ENCODE peak calls at places on chromosomes 1 and 21, in ten cellular contexts. Z is immature natural killer cell; X is stimulated activated CD8-positive, alpha-beta memory T cell treated with anti-CD3 and anti-CD28 coated beads, Interleukin-4, amount 100 ng/mL, for 24 hours; E is HFFc6; F is endodermal cell; M is astrocyte of the spinal cord; P is activated CD4-positive, alpha-beta T cell treated with anti-CD3 and anti-CD28 coated beads, Interleukin-2, amount 50 U/mL, for 1 hour; A is left cardiac atrium; J is tibial nerve; N is activated B cell treated with CpG ODN at 0.5 μM for 24 hours. R is an unnamed sample.
A peak's percentile ranks its signal among the peaks of the same experiment; 100 is the strongest.

GRCh38 chr1:22122273-22123070 is 20.4 kb downstream of the WNT4 start:
- DNase-seq in Z (no peak), X (no peak), N (no peak), A (no peak), M (no peak), J (no peak), E (no peak), P (no peak), F (no peak), R (no peak)

GRCh38 chr1:30315185-30315960 is 408.0 kb downstream of the MATN1 start:
- DNase-seq in Z (no peak), X (no peak), E (no peak), M (no peak), P (no peak), J (no peak), N (no peak), A (no peak), F (no peak), R (no peak)

GRCh38 chr1:33300673-33301072 is 20.2 kb downstream of the A3GALT2 start:
- DNase-seq in A (peak; percentile 70), J (peak; percentile 55), N (no peak), M (peak; percentile 80), E (peak; percentile 44), X (no peak), F (no peak), P (no peak), Z (no peak), R (no peak)

GRCh38 chr1:54991939-54992338 is 6.8 kb upstream of the BSND start:
- DNase-seq in X (no peak), A (no peak), E (no peak), J (no peak), Z (no peak), F (no peak), M (no peak), P (no peak), N (no peak), R (no peak)

GRCh38 chr1:28354121-28354520 is 15.4 kb upstream of the PHACTR4 start:
- DNase-seq in M (no peak), N (no peak), X (no peak), A (no peak), J (no peak), E (peak; percentile 75), Z (no peak), P (no peak), F (no peak), R (no peak)

GRCh38 chr1:13600762-13601483 is 17.3 kb downstream of the PDPN start:
- DNase-seq in P (no peak), A (peak; percentile 38), J (no peak), E (no peak), X (no peak), M (no peak), N (no peak), Z (no peak), F (no peak), R (no peak)

GRCh38 chr1:66335859-66336640 is 197.9 kb upstream of the SGIP1 start:
- DNase-seq in P (peak; percentile 62), M (peak; percentile 70), Z (peak; percentile 82), E (no peak), A (peak; percentile 83), N (peak; percentile 57), X (peak; percentile 44), J (peak; percentile 55), F (peak; percentile 48), R (peak; percentile 86)

GRCh38 chr1:162612606-162613400 is 19.5 kb upstream of the DDR2 start:
- DNase-seq in A (peak; percentile 42), E (peak; percentile 19), X (no peak), M (peak; percentile 18), Z (no peak), P (no peak), J (peak; percentile 42), F (no peak), N (no peak), R (no peak)

GRCh38 chr21:41726970-41727783 is 39.7 kb downstream of the RIPK4 start:
- DNase-seq in E (peak; percentile 26), N (no peak), A (peak; percentile 80), M (peak; percentile 52), Z (no peak), F (no peak), J (peak; percentile 66), P (no peak), X (no peak), R (no peak)

GRCh38 chr1:31069392-31069791 is 3.9 kb upstream of the PUM1 start:
- DNase-seq in N (no peak), J (no peak), X (no peak), P (no peak), Z (no peak), M (no peak), F (no peak), A (no peak), E (no peak), R (no peak)

GRCh38 chr21:46066843-46067331 is 31.0 kb upstream of the COL6A2 start:
- DNase-seq in Z (no peak), P (no peak), M (peak; percentile 62), E (no peak), X (no peak), N (no peak), J (no peak), F (peak; percentile 69), A (no peak), R (no peak)

GRCh38 chr1:184199036-184199796 is 147.7 kb downstream of the TSEN15 start:
- DNase-seq in P (no peak), A (no peak), N (no peak), X (no peak), F (no peak), J (no peak), Z (no peak), E (no peak), M (no peak), R (no peak)

GRCh38 chr1:206004269-206004800 is 1.1 kb upstream of the RAB7B start:
- DNase-seq in N (no peak), Z (no peak), P (no peak), J (no peak), M (no peak), A (no peak), X (no peak), F (peak; percentile 30), E (no peak), R (no peak)

GRCh38 chr1:37473431-37474050 is 839 bp upstream of the ZC3H12A start:
- DNase-seq in A (no peak), Z (peak; percentile 71), N (no peak), M (peak; percentile 39), F (no peak), E (no peak), X (no peak), P (peak; percentile 45), J (no peak), R (peak; percentile 62)

GRCh38 chr21:26842976-26843911 is 2.0 kb downstream of the ADAMTS1 start:
- DNase-seq in M (peak; percentile 97), N (no peak), X (no peak), Z (peak; percentile 75), E (peak; percentile 96), J (peak; percentile 93), F (peak; percentile 92), A (peak; percentile 93), P (no peak), R (no peak)

GRCh38 chr21:31354604-31355443 is 10.8 kb upstream of the TIAM1 start:
- DNase-seq in M (peak; percentile 95), Z (peak; percentile 66), P (peak; percentile 58), F (no peak), N (no peak), A (no peak), X (peak; percentile 53), J (no peak), E (no peak), R (peak; percentile 85)

GRCh38 chr1:211610779-211611556 is 32.0 kb upstream of the SLC30A1 start:
- DNase-seq in Z (no peak), E (no peak), F (no peak), X (no peak), P (no peak), N (no peak), A (peak; percentile 72), J (no peak), M (peak; percentile 28), R (no peak)

GRCh38 chr1:205769641-205770365 is 5.5 kb downstream of the RAB29 start:
- DNase-seq in F (no peak), J (no peak), A (no peak), M (no peak), E (no peak), N (no peak), Z (no peak), P (no peak), X (no peak), R (no peak)

GRCh38 chr1:161258439-161259386 is at the start of gene PCP4L1:
- DNase-seq in A (peak; percentile 40), Z (peak; percentile 28), P (peak; percentile 6), F (peak; percentile 94), M (peak; percentile 37), J (no peak), X (peak; percentile 22), E (peak; percentile 3), N (peak; percentile 26), R (peak; percentile 5)

GRCh38 chr1:236063919-236064673 is 794 bp downstream of the NID1 start:
- DNase-seq in M (peak; percentile 63), J (no peak), E (peak; percentile 55), P (peak; percentile 16), Z (no peak), N (peak; percentile 25), A (peak; percentile 64), F (peak; percentile 75), X (no peak), R (no peak)

GRCh38 chr1:200535605-200536004 is 84.9 kb downstream of the KIF14 start:
- DNase-seq in Z (no peak), A (no peak), F (peak; percentile 73), P (peak; percentile 6), M (no peak), E (peak; percentile 48), N (no peak), J (no peak), X (no peak), R (no peak)

GRCh38 chr1:200525167-200526123 is 95.1 kb downstream of the KIF14 start:
- DNase-seq in E (no peak), Z (no peak), X (no peak), M (peak; percentile 61), F (no peak), P (no peak), A (no peak), N (no peak), J (no peak), R (no peak)